ENCODE peak calls at places on chromosomes 2 and 18, in six cellular contexts. One of them, this sample, is unnamed.
A peak's percentile ranks its signal among the peaks of the same experiment; 100 is the strongest.

GRCh38 chr2:217105733-217106649 is 246.1 kb upstream of the TNP1 start:
- DNase-seq in breast epithelium: no peak
- DNase-seq in suprapubic skin: no peak
- DNase-seq in GM23338: peak; percentile 2
- DNase-seq in stomach: no peak
- DNase-seq in prostate gland: no peak
- DNase-seq in this sample: no peak

GRCh38 chr18:48929212-48929612 is 21.6 kb downstream of the SMAD7 start:
- DNase-seq in breast epithelium: no peak
- DNase-seq in suprapubic skin: no peak
- DNase-seq in GM23338: no peak
- DNase-seq in stomach: no peak
- DNase-seq in prostate gland: no peak
- DNase-seq in this sample: no peak

GRCh38 chr18:23617412-23618009 is 31.2 kb upstream of the NPC1 start:
- DNase-seq in breast epithelium: no peak
- DNase-seq in suprapubic skin: no peak
- DNase-seq in GM23338: no peak
- DNase-seq in stomach: no peak
- DNase-seq in prostate gland: no peak
- DNase-seq in this sample: no peak

GRCh38 chr18:29651121-29651675 is 1391.3 kb downstream of the DSC3 start:
- DNase-seq in breast epithelium: no peak
- DNase-seq in suprapubic skin: no peak
- DNase-seq in GM23338: no peak
- DNase-seq in stomach: no peak
- DNase-seq in prostate gland: no peak
- DNase-seq in this sample: no peak

GRCh38 chr2:10911291-10912075 is at the start of gene KCNF1:
- DNase-seq in breast epithelium: no peak
- DNase-seq in suprapubic skin: peak; percentile 67
- DNase-seq in GM23338: peak; percentile 74
- DNase-seq in stomach: no peak
- DNase-seq in prostate gland: no peak
- DNase-seq in this sample: peak; percentile 73

GRCh38 chr2:54503192-54503591 is 47.1 kb downstream of the SPTBN1 start:
- DNase-seq in breast epithelium: no peak
- DNase-seq in suprapubic skin: no peak
- DNase-seq in GM23338: peak; percentile 85
- DNase-seq in stomach: no peak
- DNase-seq in prostate gland: peak; percentile 17
- DNase-seq in this sample: no peak

GRCh38 chr2:68909793-68910674 is 38.8 kb upstream of the BMP10 start:
- DNase-seq in breast epithelium: peak; percentile 62
- DNase-seq in suprapubic skin: no peak
- DNase-seq in GM23338: peak; percentile 89
- DNase-seq in stomach: peak; percentile 79
- DNase-seq in prostate gland: peak; percentile 69
- DNase-seq in this sample: peak; percentile 82

GRCh38 chr2:107591541-107591940 is 235.2 kb upstream of the RGPD4 start:
- DNase-seq in breast epithelium: no peak
- DNase-seq in suprapubic skin: no peak
- DNase-seq in GM23338: no peak
- DNase-seq in stomach: no peak
- DNase-seq in prostate gland: no peak
- DNase-seq in this sample: no peak

GRCh38 chr18:71809711-71810110 is 734.4 kb downstream of the CBLN2 start:
- DNase-seq in breast epithelium: no peak
- DNase-seq in suprapubic skin: no peak
- DNase-seq in GM23338: no peak
- DNase-seq in stomach: no peak
- DNase-seq in prostate gland: no peak
- DNase-seq in this sample: no peak

GRCh38 chr2:22037274-22037673 is 913.5 kb downstream of the TDRD15 start:
- DNase-seq in breast epithelium: no peak
- DNase-seq in suprapubic skin: no peak
- DNase-seq in GM23338: peak; percentile 3
- DNase-seq in stomach: no peak
- DNase-seq in prostate gland: no peak
- DNase-seq in this sample: no peak

GRCh38 chr2:143261986-143262784 is 133.0 kb downstream of the ARHGAP15 start:
- DNase-seq in breast epithelium: no peak
- DNase-seq in suprapubic skin: no peak
- DNase-seq in GM23338: no peak
- DNase-seq in stomach: no peak
- DNase-seq in prostate gland: no peak
- DNase-seq in this sample: peak; percentile 83

GRCh38 chr2:109266998-109267854 is 138.2 kb downstream of the SH3RF3 start:
- DNase-seq in breast epithelium: no peak
- DNase-seq in suprapubic skin: no peak
- DNase-seq in GM23338: peak; percentile 14
- DNase-seq in stomach: no peak
- DNase-seq in prostate gland: no peak
- DNase-seq in this sample: peak; percentile 58

GRCh38 chr2:71603851-71604708 is 150.7 kb downstream of the DYSF start:
- DNase-seq in breast epithelium: no peak
- DNase-seq in suprapubic skin: peak; percentile 68
- DNase-seq in GM23338: no peak
- DNase-seq in stomach: no peak
- DNase-seq in prostate gland: no peak
- DNase-seq in this sample: peak; percentile 64

GRCh38 chr18:69567813-69568488 is 167.3 kb downstream of the DOK6 start:
- DNase-seq in breast epithelium: no peak
- DNase-seq in suprapubic skin: no peak
- DNase-seq in GM23338: peak; percentile 59
- DNase-seq in stomach: no peak
- DNase-seq in prostate gland: no peak
- DNase-seq in this sample: no peak

GRCh38 chr2:120919771-120920437 is 184.2 kb downstream of the GLI2 start:
- DNase-seq in breast epithelium: no peak
- DNase-seq in suprapubic skin: no peak
- DNase-seq in GM23338: no peak
- DNase-seq in stomach: no peak
- DNase-seq in prostate gland: no peak
- DNase-seq in this sample: no peak
- TF ChIP-seq POLR2AphosphoS5 in breast epithelium: no peak
- TF ChIP-seq POLR2AphosphoS5 in suprapubic skin: no peak
- TF ChIP-seq POLR2AphosphoS5 in GM23338: no peak
- TF ChIP-seq POLR2AphosphoS5 in stomach: no peak
- TF ChIP-seq POLR2AphosphoS5 in prostate gland: no peak
- TF ChIP-seq POLR2AphosphoS5 in this sample: no peak

GRCh38 chr2:84223191-84223590 is 235.9 kb downstream of the SUCLG1 start:
- DNase-seq in breast epithelium: peak; percentile 37
- DNase-seq in suprapubic skin: no peak
- DNase-seq in GM23338: no peak
- DNase-seq in stomach: no peak
- DNase-seq in prostate gland: no peak
- DNase-seq in this sample: no peak
- H3K27ac ChIP-seq in breast epithelium: no peak overlapping the region
- H3K27ac ChIP-seq in suprapubic skin: no peak overlapping the region
- H3K27ac ChIP-seq in GM23338: no peak overlapping the region
- H3K27ac ChIP-seq in stomach: no peak overlapping the region
- H3K27ac ChIP-seq in prostate gland: no peak overlapping the region
- H3K27ac ChIP-seq in this sample: no peak overlapping the region

GRCh38 chr2:36549063-36549662 is 48.8 kb downstream of the FEZ2 start:
- DNase-seq in breast epithelium: no peak
- DNase-seq in suprapubic skin: no peak
- DNase-seq in GM23338: no peak
- DNase-seq in stomach: no peak
- DNase-seq in prostate gland: no peak
- DNase-seq in this sample: no peak

GRCh38 chr2:36545871-36546416 is 52.0 kb downstream of the FEZ2 start:
- DNase-seq in breast epithelium: no peak
- DNase-seq in suprapubic skin: no peak
- DNase-seq in GM23338: no peak
- DNase-seq in stomach: no peak
- DNase-seq in prostate gland: no peak
- DNase-seq in this sample: no peak

GRCh38 chr2:36544638-36545338 is 53.2 kb downstream of the FEZ2 start:
- DNase-seq in breast epithelium: no peak
- DNase-seq in suprapubic skin: no peak
- DNase-seq in GM23338: no peak
- DNase-seq in stomach: no peak
- DNase-seq in prostate gland: no peak
- DNase-seq in this sample: no peak

GRCh38 chr2:36550006-36550405 is 48.0 kb downstream of the FEZ2 start:
- DNase-seq in breast epithelium: no peak
- DNase-seq in suprapubic skin: no peak
- DNase-seq in GM23338: no peak
- DNase-seq in stomach: no peak
- DNase-seq in prostate gland: no peak
- DNase-seq in this sample: no peak

GRCh38 chr2:36547906-36548305 is 50.1 kb downstream of the FEZ2 start:
- DNase-seq in breast epithelium: no peak
- DNase-seq in suprapubic skin: no peak
- DNase-seq in GM23338: no peak
- DNase-seq in stomach: no peak
- DNase-seq in prostate gland: no peak
- DNase-seq in this sample: no peak
- H3K4me1 ChIP-seq in breast epithelium: no peaks in the 10 kb centered on the region
- H3K4me1 ChIP-seq in suprapubic skin: no peaks in the 10 kb centered on the region
- H3K4me1 ChIP-seq in GM23338: no peaks in the 10 kb centered on the region
- H3K4me1 ChIP-seq in stomach: peaks cover 19% of the 10 kb centered on the region
- H3K4me1 ChIP-seq in prostate gland: no peaks in the 10 kb centered on the region
- H3K4me1 ChIP-seq in this sample: no peaks in the 10 kb centered on the region

GRCh38 chr2:145044506-145044905 is 524.6 kb upstream of the ZEB2 start:
- DNase-seq in breast epithelium: no peak
- DNase-seq in suprapubic skin: no peak
- DNase-seq in GM23338: no peak
- DNase-seq in stomach: no peak
- DNase-seq in prostate gland: no peak
- DNase-seq in this sample: no peak

GRCh38 chr2:145049475-145049874 is 529.6 kb upstream of the ZEB2 start:
- DNase-seq in breast epithelium: no peak
- DNase-seq in suprapubic skin: no peak
- DNase-seq in GM23338: no peak
- DNase-seq in stomach: no peak
- DNase-seq in prostate gland: no peak
- DNase-seq in this sample: no peak

GRCh38 chr2:145041706-145042105 is 521.8 kb upstream of the ZEB2 start:
- DNase-seq in breast epithelium: no peak
- DNase-seq in suprapubic skin: no peak
- DNase-seq in GM23338: no peak
- DNase-seq in stomach: no peak
- DNase-seq in prostate gland: no peak
- DNase-seq in this sample: no peak

GRCh38 chr2:145043399-145043834 is 523.5 kb upstream of the ZEB2 start:
- DNase-seq in breast epithelium: no peak
- DNase-seq in suprapubic skin: no peak
- DNase-seq in GM23338: no peak
- DNase-seq in stomach: no peak
- DNase-seq in prostate gland: no peak
- DNase-seq in this sample: no peak

GRCh38 chr2:145047554-145047953 is 527.6 kb upstream of the ZEB2 start:
- DNase-seq in breast epithelium: no peak
- DNase-seq in suprapubic skin: no peak
- DNase-seq in GM23338: no peak
- DNase-seq in stomach: no peak
- DNase-seq in prostate gland: no peak
- DNase-seq in this sample: no peak
- TF ChIP-seq POLR2AphosphoS5 in breast epithelium: no peak
- TF ChIP-seq POLR2AphosphoS5 in suprapubic skin: no peak
- TF ChIP-seq POLR2AphosphoS5 in GM23338: no peak
- TF ChIP-seq POLR2AphosphoS5 in stomach: no peak
- TF ChIP-seq POLR2AphosphoS5 in prostate gland: no peak
- TF ChIP-seq POLR2AphosphoS5 in this sample: no peak

GRCh38 chr2:236164983-236165301 is 3.2 kb downstream of the GBX2 start:
- DNase-seq in breast epithelium: no peak
- DNase-seq in suprapubic skin: no peak
- DNase-seq in GM23338: no peak
- DNase-seq in stomach: no peak
- DNase-seq in prostate gland: no peak
- DNase-seq in this sample: no peak

GRCh38 chr2:236162031-236162803 is 6.0 kb downstream of the GBX2 start:
- DNase-seq in breast epithelium: no peak
- DNase-seq in suprapubic skin: no peak
- DNase-seq in GM23338: peak; percentile 74
- DNase-seq in stomach: no peak
- DNase-seq in prostate gland: no peak
- DNase-seq in this sample: peak; percentile 50

GRCh38 chr2:236164201-236164982 is 3.8 kb downstream of the GBX2 start:
- DNase-seq in breast epithelium: no peak
- DNase-seq in suprapubic skin: no peak
- DNase-seq in GM23338: peak; percentile 75
- DNase-seq in stomach: no peak
- DNase-seq in prostate gland: no peak
- DNase-seq in this sample: no peak

GRCh38 chr2:236162804-236163482 is 5.2 kb downstream of the GBX2 start:
- DNase-seq in breast epithelium: no peak
- DNase-seq in suprapubic skin: no peak
- DNase-seq in GM23338: peak; percentile 50
- DNase-seq in stomach: no peak
- DNase-seq in prostate gland: no peak
- DNase-seq in this sample: peak; percentile 50

GRCh38 chr2:236163483-236164200 is 4.5 kb downstream of the GBX2 start:
- DNase-seq in breast epithelium: no peak
- DNase-seq in suprapubic skin: no peak
- DNase-seq in GM23338: peak; percentile 66
- DNase-seq in stomach: no peak
- DNase-seq in prostate gland: no peak
- DNase-seq in this sample: peak; percentile 68
- H3K27ac ChIP-seq in breast epithelium: no peak overlapping the region
- H3K27ac ChIP-seq in suprapubic skin: no peak overlapping the region
- H3K27ac ChIP-seq in GM23338: no peak overlapping the region
- H3K27ac ChIP-seq in stomach: no peak overlapping the region
- H3K27ac ChIP-seq in prostate gland: no peak overlapping the region
- H3K27ac ChIP-seq in this sample: no peak overlapping the region

This sample was measured in spleen.